ENCODE peak calls at places on chromosomes 11 and 22, in nine cellular contexts. K is CD8-positive, alpha-beta T cell; B is HL-60; J is astrocyte of the spinal cord; X is HFF-Myc; I is fibroblast of mammary gland; E is psoas muscle; R is effector memory CD4-positive, alpha-beta T cell; F is H1. A is an unnamed sample.

GRCh38 chr11:61627831-61628753 is 47.2 kb upstream of the SYT7 start:
- DNase-seq in R (no peak), F (no peak), J (peak), I (peak), K (no peak), X (peak), E (peak), B (no peak), A (peak)

GRCh38 chr11:29075726-29076125 is 941.1 kb downstream of the KCNA4 start:
- DNase-seq in J (no peak), B (no peak), K (no peak), E (no peak), X (no peak), R (no peak), F (no peak), I (no peak), A (no peak)

GRCh38 chr11:68460741-68461283 is at the start of gene PPP6R3:
- DNase-seq in F (no peak), R (no peak), I (no peak), X (no peak), B (no peak), K (no peak), J (no peak), E (no peak), A (no peak)

GRCh38 chr22:32218470-32218869 is 13.6 kb upstream of the RFPL2 start:
- DNase-seq in K (no peak), I (no peak), X (no peak), R (no peak), F (no peak), B (peak), E (no peak), J (no peak), A (no peak)

GRCh38 chr11:18974192-18974591 is 35.0 kb upstream of the MRGPRX1 start:
- DNase-seq in E (no peak), J (no peak), B (no peak), X (no peak), I (no peak), R (no peak), K (no peak), F (peak), A (no peak)

GRCh38 chr11:416757-417621 is 2.2 kb upstream of the SIGIRR start:
- DNase-seq in K (no peak), F (peak), R (peak), B (peak), I (no peak), E (peak), X (no peak), J (no peak), A (no peak)

GRCh38 chr11:12876340-12876739 is 132.8 kb upstream of the RASSF10 start:
- DNase-seq in R (no peak), K (no peak), I (peak), X (no peak), E (no peak), J (no peak), F (no peak), B (no peak), A (no peak)

GRCh38 chr22:30426395-30427353 is 1.1 kb downstream of the MTFP1 start:
- DNase-seq in I (peak), J (peak), E (peak), X (no peak), B (peak), F (peak), R (peak), K (peak), A (peak)

GRCh38 chr11:46387919-46388618 is 3.5 kb downstream of the CHRM4 start:
- DNase-seq in F (no peak), X (no peak), B (no peak), J (no peak), K (no peak), R (no peak), I (no peak), E (no peak), A (peak)

GRCh38 chr11:72330131-72330727 is 86.3 kb upstream of the PHOX2A start:
- DNase-seq in X (no peak), J (no peak), B (no peak), R (no peak), E (no peak), I (no peak), K (no peak), F (no peak), A (no peak)

GRCh38 chr11:95968585-95968984 is 44.7 kb upstream of the MTMR2 start:
- DNase-seq in R (no peak), F (no peak), K (no peak), J (peak), B (no peak), E (no peak), X (no peak), I (peak), A (no peak)

GRCh38 chr11:106988151-106988806 is 30.0 kb downstream of the GUCY1A2 start:
- DNase-seq in K (no peak), J (peak), I (peak), R (no peak), E (no peak), F (no peak), X (peak), B (no peak), A (peak)

GRCh38 chr11:72225411-72225951 is 914 bp downstream of the INPPL1 start:
- DNase-seq in F (no peak), R (no peak), I (peak), J (no peak), K (no peak), X (no peak), B (no peak), E (no peak), A (no peak)

GRCh38 chr22:49396817-49397216 is 430.9 kb downstream of the BRD1 start:
- DNase-seq in I (no peak), J (no peak), E (no peak), F (no peak), X (no peak), K (no peak), R (no peak), B (no peak), A (no peak)

GRCh38 chr11:117144477-117145392 is 648 bp downstream of the PAFAH1B2 start:
- DNase-seq in B (peak), X (peak), R (peak), I (peak), K (peak), J (peak), F (no peak), E (peak), A (peak)

GRCh38 chr11:7882860-7883259 is 48.2 kb downstream of the OR10A6 start:
- DNase-seq in J (no peak), K (no peak), E (no peak), X (no peak), R (no peak), I (peak), B (no peak), F (no peak), A (no peak)

GRCh38 chr22:35192121-35192918 is 65.0 kb upstream of the HMGXB4 start:
- DNase-seq in B (no peak), K (no peak), I (peak), R (no peak), E (no peak), J (no peak), X (no peak), F (no peak), A (no peak)

GRCh38 chr11:11075515-11076171 is 217.8 kb upstream of the ZBED5 start:
- DNase-seq in J (no peak), B (no peak), R (no peak), E (no peak), X (no peak), I (no peak), F (no peak), K (no peak), A (peak)

GRCh38 chr22:32573991-32574390 is 99.4 kb downstream of the FBXO7 start:
- DNase-seq in E (peak), R (no peak), I (no peak), B (no peak), K (no peak), F (no peak), X (no peak), J (no peak), A (no peak)

GRCh38 chr11:134500621-134501020 is 88.6 kb upstream of the B3GAT1 start:
- DNase-seq in F (no peak), K (no peak), I (no peak), J (no peak), X (no peak), B (no peak), R (no peak), E (no peak), A (no peak)

GRCh38 chr11:34366522-34366921 is 8.7 kb upstream of the ABTB2 start:
- DNase-seq in R (no peak), F (no peak), K (no peak), B (no peak), X (no peak), J (no peak), I (peak), E (no peak), A (peak)

GRCh38 chr11:103441021-103441420 is 331.8 kb downstream of the DYNC2H1 start:
- DNase-seq in F (no peak), J (no peak), R (no peak), B (no peak), K (no peak), X (no peak), I (no peak), E (no peak), A (no peak)

DNA sequence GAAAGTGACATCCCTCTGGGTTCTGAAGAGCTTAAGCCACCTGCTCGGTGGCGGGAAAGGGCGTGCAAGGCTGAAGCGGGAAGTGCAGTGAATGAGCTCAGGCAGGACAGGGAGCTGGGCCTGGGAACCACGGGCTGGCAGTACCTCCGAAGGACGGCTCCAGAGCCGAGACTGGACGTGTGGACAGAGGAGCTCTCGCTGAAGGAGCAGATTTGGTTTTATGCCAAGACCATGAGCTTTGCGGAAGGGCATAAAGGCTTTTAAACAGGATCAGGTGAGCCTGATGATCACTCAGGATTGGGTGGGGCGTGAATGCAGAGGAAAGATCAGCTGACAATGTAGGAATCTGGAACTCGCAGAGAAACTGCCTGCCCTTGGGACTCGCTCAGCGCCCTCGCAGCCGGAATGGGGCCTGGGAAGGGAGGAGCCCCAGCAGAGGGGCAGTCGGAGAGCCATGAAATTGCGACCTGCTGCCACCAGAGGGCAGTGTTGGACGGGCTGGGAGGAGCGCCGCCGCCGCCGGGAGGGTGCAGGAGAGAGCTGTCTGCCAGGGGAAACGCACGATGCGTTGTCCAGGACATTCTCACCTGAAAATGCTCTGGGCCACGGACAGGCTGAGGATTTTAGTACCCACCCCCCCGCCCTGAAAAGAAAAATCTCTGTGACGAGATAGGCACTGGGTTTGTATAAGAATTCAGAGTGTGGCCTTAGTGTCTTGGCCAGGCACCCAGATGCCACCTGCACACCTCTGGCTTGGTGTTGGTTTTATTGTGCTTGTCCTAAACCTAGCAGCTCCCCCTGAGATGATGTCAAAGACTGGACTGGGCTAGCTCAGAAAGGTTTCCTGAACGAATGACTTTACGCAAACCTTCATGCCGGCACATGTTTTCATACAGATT is 324.4 kb downstream of the NTM start:
- DNase-seq in E (peak), I (peak), K (no peak), F (peak), J (peak), B (peak), R (no peak), X (peak), A (peak)
- H3K4me3 ChIP-seq in E (no peak), I (peak), K (no peak), F (no peak), J (peak), B (no peak), R (no peak), X (no peak), A (no peak)

GRCh38 chr11:14356342-14356741 is 2.6 kb downstream of the RRAS2 start:
- DNase-seq in F (no peak), R (no peak), E (no peak), X (no peak), I (no peak), J (no peak), K (no peak), B (no peak), A (no peak)
- H3K4me3 ChIP-seq in F (no peak), R (no peak), E (no peak), X (no peak), I (no peak), J (no peak), K (no peak), B (no peak), A (no peak)

DNA sequence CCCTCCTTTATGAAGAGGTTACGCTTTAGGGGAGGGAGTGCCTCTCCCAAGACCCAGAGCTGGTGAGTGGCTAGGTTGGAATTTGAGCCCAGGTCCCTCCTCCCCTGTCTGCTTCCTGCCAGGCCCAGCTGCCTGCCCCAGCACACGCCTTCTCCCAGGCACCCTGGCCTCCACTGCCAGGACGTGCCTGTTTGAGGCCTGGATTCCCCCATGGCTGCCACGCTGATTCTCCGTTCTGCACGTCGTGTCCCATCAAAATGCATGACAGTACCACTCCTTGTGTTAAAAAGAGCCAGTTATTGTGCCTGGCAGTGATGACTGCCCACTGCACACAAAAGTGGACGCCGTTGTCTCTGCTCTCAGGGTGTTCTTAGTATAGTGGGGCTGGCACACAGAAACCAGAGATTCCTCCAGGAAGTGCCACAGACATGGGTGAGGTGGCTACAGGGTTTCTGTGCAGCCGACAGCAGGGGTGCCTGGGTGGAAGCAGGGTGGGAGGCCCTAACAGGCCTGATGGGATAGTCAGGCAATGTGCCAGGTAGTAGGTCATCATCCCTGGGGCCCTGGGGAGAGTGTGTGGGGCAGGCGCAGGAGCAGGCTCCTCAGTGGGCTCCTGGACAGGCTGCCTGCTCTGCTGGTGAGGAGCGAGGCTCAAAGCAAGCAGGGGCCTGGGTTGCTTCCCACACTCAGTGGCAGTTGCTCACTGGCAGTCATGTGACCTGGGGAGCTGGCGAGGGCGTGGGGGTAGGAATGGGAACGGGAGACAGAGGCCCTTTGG is 24.2 kb downstream of the MED15 start:
- DNase-seq in F (no peak), K (no peak), E (peak), X (peak), B (no peak), I (peak), R (no peak), J (peak), A (peak)
- H3K4me3 ChIP-seq in F (no peak), K (no peak), E (no peak), X (no peak), B (no peak), I (no peak), R (no peak), J (no peak), A (no peak)

DNA sequence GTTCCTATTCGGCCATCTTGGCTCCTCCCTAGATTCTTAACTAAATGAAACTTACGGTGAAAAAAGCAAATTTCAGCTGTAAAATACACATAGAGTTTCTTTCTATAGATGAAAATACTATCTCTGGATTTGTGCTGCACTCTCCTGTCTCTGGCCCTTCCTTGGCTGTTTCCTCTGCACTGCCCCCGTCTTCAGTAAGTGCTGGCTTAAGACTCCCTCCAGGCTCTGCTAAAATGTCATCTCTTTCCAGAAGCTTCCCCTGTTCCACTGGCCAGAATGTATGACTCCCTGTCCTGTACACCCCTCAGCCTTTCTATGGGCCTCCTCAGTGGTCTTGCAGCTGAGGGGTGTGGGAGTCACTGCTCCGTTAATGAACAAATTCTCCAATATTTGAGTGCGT is 109.1 kb upstream of the NARS2 start:
- DNase-seq in K (no peak), R (no peak), I (no peak), F (no peak), X (no peak), E (no peak), J (no peak), B (no peak), A (no peak)
- H3K4me3 ChIP-seq in K (no peak), R (no peak), I (no peak), F (peak), X (no peak), E (no peak), J (no peak), B (no peak), A (no peak)

DNA sequence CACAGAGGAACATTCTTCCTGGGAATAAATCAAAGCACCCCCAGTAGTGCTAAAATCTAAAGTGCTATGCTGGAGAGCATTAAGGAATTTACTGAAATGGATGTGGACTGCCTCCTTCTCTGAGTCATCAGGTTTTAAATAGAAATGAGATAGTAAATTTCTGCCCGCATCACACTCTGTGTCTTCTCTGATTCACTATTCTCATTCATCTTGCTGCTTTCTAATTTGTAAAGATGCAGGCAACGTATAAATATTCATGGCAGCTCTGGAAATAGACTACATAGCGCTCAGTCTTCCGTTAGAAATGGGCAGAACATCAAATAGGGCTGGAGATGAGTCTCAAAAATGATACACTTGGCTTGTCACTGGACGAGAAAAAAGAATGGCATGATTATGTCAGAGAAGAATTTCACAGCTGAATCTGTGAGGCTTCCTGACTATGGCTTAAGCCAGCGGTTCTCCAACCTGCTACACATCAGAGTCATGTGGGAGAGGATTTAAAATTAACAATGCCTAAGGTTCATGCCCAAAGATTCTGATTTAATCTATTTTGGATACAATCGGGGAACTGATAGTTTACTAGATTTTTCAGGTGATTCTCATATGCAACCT is 178.2 kb downstream of the LRRC4C start:
- DNase-seq in F (no peak), E (no peak), B (no peak), J (peak), I (no peak), X (no peak), R (no peak), K (no peak), A (peak)
- H3K4me3 ChIP-seq in F (no peak), E (no peak), B (no peak), J (no peak), I (no peak), X (no peak), R (no peak), K (no peak), A (no peak)

GRCh38 chr22:44153705-44154104 is 27.0 kb upstream of the PARVG start:
- DNase-seq in J (no peak), R (no peak), E (peak), K (no peak), I (no peak), X (no peak), B (no peak), F (no peak), A (no peak)
- H3K4me3 ChIP-seq in J (no peak), R (no peak), E (no peak), K (no peak), I (no peak), X (no peak), B (no peak), F (no peak), A (no peak)

DNA sequence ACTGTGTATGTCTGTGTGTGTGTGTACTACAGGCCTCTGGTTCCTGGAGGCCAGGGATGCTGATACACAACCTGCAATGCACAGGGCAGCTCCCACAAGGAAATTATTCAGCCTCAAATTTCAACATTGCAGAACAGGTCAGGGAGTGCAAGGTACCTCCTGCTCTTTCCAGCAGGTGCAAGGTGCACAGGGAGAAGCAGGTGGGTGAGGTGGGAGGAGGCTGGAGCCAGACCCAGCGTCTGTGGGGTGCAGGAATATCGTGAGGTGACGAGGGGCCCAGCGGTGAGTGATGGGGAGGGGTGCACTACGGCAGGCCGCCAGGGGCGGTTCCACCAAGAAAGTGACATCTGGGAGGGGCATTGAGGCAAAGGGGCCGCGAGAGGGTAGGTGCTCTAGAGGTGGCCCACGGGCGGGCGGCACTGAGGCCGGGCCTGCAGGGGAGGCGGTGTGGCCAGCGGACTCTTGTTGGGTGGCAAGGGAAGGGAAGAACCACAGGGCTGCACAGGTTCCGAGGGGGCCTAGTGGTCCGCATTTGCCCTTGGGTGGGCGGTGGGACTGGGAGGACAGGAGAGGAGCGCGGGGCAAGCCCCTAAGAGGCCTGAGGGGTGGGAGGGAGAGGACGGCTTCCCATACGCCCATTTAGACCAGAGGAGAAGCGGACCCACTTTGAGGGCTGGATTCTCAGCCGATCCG is 21.6 kb downstream of the DGCR6L start:
- DNase-seq in E (no peak), I (no peak), F (no peak), K (no peak), R (no peak), B (no peak), J (no peak), X (no peak), A (no peak)
- H3K4me3 ChIP-seq in E (peak), I (no peak), F (peak), K (peak), R (peak), B (no peak), J (no peak), X (peak), A (no peak)

GRCh38 chr11:119207607-119208006 is 1.5 kb downstream of the CBL start:
- DNase-seq in R (no peak), B (no peak), X (no peak), F (no peak), E (no peak), J (no peak), K (no peak), I (no peak), A (no peak)
- H3K4me3 ChIP-seq in R (peak), B (peak), X (peak), F (peak), E (peak), J (peak), K (peak), I (peak), A (peak)